ENCODE peak calls at places on chromosomes 7 and 10, in six cellular contexts. X, N, G, M, A and L are unnamed samples.

GRCh38 chr7:42549866-42550485 is 313.0 kb upstream of the GLI3 start:
- DNase-seq in X (no peak), N (no peak), G (no peak), M (no peak), A (no peak), L (no peak)

GRCh38 chr7:3063016-3063753 is 19.5 kb upstream of the CARD11 start:
- DNase-seq in X (peak), N (no peak), G (no peak), M (no peak), A (no peak), L (peak)

GRCh38 chr10:128851726-128852125 is 615.3 kb upstream of the MGMT start:
- DNase-seq in X (no peak), N (no peak), G (no peak), M (no peak), A (no peak), L (no peak)

GRCh38 chr10:67550042-67550441 is 146.0 kb downstream of the CTNNA3 start:
- DNase-seq in X (no peak), N (no peak), G (no peak), M (no peak), A (no peak), L (no peak)

GRCh38 chr7:137331378-137331777 is 12.2 kb downstream of the PTN start:
- DNase-seq in X (no peak), N (no peak), G (no peak), M (no peak), A (no peak), L (no peak)

GRCh38 chr7:79221211-79221610 is 232.3 kb downstream of the MAGI2 start:
- DNase-seq in X (peak), N (no peak), G (no peak), M (no peak), A (no peak), L (no peak)

GRCh38 chr7:117091721-117092120 is 138.4 kb downstream of the ST7 start:
- DNase-seq in X (no peak), N (no peak), G (no peak), M (no peak), A (no peak), L (no peak)

GRCh38 chr10:12583891-12584595 is 234.7 kb downstream of the CAMK1D start:
- DNase-seq in X (no peak), N (no peak), G (no peak), M (no peak), A (no peak), L (no peak)

GRCh38 chr7:32378991-32379390 is 111.2 kb downstream of the LSM5 start:
- DNase-seq in X (no peak), N (no peak), G (no peak), M (no peak), A (no peak), L (no peak)

GRCh38 chr7:66497346-66497745 is 131.3 kb upstream of the KCTD7 start:
- DNase-seq in X (no peak), N (no peak), G (no peak), M (no peak), A (no peak), L (no peak)

GRCh38 chr7:145216876-145217275 is 381.0 kb upstream of the TPK1 start:
- DNase-seq in X (no peak), N (no peak), G (no peak), M (no peak), A (no peak), L (no peak)

GRCh38 chr10:34539533-34540315 is 275.4 kb downstream of the PARD3 start:
- DNase-seq in X (peak), N (no peak), G (peak), M (peak), A (no peak), L (no peak)

GRCh38 chr7:117858731-117859130 is 14.5 kb downstream of the CTTNBP2 start:
- DNase-seq in X (no peak), N (no peak), G (no peak), M (no peak), A (no peak), L (no peak)

GRCh38 chr7:129790136-129790535 is 162.6 kb downstream of the UBE2H start:
- DNase-seq in X (no peak), N (no peak), G (no peak), M (no peak), A (no peak), L (no peak)

GRCh38 chr10:121159670-121160069 is 308.5 kb downstream of the WDR11 start:
- DNase-seq in X (peak), N (no peak), G (no peak), M (no peak), A (no peak), L (no peak)

GRCh38 chr10:121112618-121113384 is 261.6 kb downstream of the WDR11 start:
- DNase-seq in X (no peak), N (no peak), G (no peak), M (no peak), A (no peak), L (no peak)

GRCh38 chr10:48247680-48248079 is 26.8 kb downstream of the FRMPD2 start:
- DNase-seq in X (no peak), N (no peak), G (no peak), M (no peak), A (no peak), L (no peak)

GRCh38 chr10:93991596-93992284 is 2.0 kb upstream of the PLCE1 start:
- DNase-seq in X (no peak), N (peak), G (peak), M (no peak), A (no peak), L (no peak)

GRCh38 chr7:7820939-7821338 is 102.5 kb upstream of the RPA3 start:
- DNase-seq in X (peak), N (no peak), G (no peak), M (no peak), A (peak), L (no peak)

GRCh38 chr7:47227762-47228177 is 354.1 kb downstream of the TNS3 start:
- DNase-seq in X (no peak), N (no peak), G (no peak), M (no peak), A (no peak), L (peak)

GRCh38 chr7:99789441-99790070 is 5.6 kb upstream of the CYP3A4 start:
- DNase-seq in X (no peak), N (no peak), G (no peak), M (no peak), A (no peak), L (no peak)

GRCh38 chr10:24680647-24681475 is 42.8 kb downstream of the ARHGAP21 start:
- DNase-seq in X (no peak), N (no peak), G (no peak), M (no peak), A (no peak), L (no peak)

GRCh38 chr7:150567846-150568245 is 656 bp downstream of the GIMAP4 start:
- DNase-seq in X (no peak), N (no peak), G (no peak), M (no peak), A (no peak), L (no peak)

GRCh38 chr10:61397175-61397986 is 55.8 kb downstream of the TMEM26 start:
- DNase-seq in X (peak), N (no peak), G (no peak), M (no peak), A (peak), L (no peak)

GRCh38 chr10:33055636-33056035 is 97.6 kb upstream of the ITGB1 start:
- DNase-seq in X (no peak), N (no peak), G (no peak), M (no peak), A (no peak), L (no peak)

GRCh38 chr7:35707422-35707821 is 12.5 kb upstream of the HERPUD2 start:
- DNase-seq in X (no peak), N (no peak), G (no peak), M (no peak), A (no peak), L (no peak)
- TF ChIP-seq CTCF in X (no peak), N (no peak), G (no peak), M (no peak), A (no peak), L (no peak)

GRCh38 chr7:158829342-158830210 is at the start of gene ESYT2:
- DNase-seq in X (peak), N (peak), G (peak), M (peak), A (peak), L (peak)
- TF ChIP-seq CTCF in X (peak), N (peak), G (no peak), M (peak), A (peak), L (peak)

DNA sequence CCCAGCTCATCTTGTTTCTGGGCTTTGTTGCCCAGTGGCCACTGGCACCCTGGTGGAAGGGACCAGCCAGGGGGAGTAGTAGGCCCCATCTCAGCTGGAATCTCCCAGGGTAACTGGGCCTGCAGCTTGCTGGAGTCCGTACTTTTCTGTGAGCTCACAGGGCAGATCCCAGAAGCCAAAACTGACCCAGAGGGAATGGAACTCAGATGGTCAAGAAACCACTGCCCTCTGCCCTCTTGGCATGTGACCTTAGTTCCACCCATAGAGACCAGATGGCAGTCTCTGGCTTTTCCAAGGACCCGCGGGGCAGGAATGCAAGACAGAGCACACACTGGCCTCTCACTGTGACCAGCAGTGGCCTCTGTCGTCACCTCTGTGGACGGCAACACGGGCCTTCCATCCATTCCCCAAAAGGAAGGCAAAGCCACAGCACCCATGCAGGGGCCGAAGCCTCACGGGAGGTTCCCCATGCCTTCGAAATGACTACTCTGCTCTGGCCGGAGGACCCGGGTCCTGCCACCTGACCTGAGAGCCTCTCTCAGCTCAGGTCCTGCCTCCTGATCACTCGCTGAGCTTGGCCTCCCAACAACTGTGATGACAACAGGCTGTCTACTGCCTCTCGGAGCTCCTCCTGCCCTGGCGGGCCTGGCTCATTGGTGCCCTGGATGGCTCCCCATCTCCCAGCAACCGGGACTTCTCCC is 30.0 kb downstream of the MYL10 start:
- DNase-seq in X (no peak), N (no peak), G (no peak), M (no peak), A (no peak), L (no peak)
- TF ChIP-seq CTCF in X (no peak), N (no peak), G (no peak), M (no peak), A (no peak), L (no peak)

GRCh38 chr7:55538538-55538937 is 33.8 kb downstream of the VOPP1 start:
- DNase-seq in X (no peak), N (no peak), G (no peak), M (no peak), A (no peak), L (no peak)

GRCh38 chr7:55534916-55535636 is 37.2 kb downstream of the VOPP1 start:
- DNase-seq in X (peak), N (no peak), G (no peak), M (no peak), A (peak), L (peak)

GRCh38 chr7:55537458-55537825 is 34.9 kb downstream of the VOPP1 start:
- DNase-seq in X (no peak), N (no peak), G (no peak), M (no peak), A (no peak), L (no peak)

GRCh38 chr7:55535637-55536016 is 36.7 kb downstream of the VOPP1 start:
- DNase-seq in X (peak), N (no peak), G (no peak), M (no peak), A (no peak), L (no peak)

GRCh38 chr7:55536619-55537457 is 35.5 kb downstream of the VOPP1 start:
- DNase-seq in X (peak), N (no peak), G (no peak), M (no peak), A (no peak), L (no peak)
- TF ChIP-seq CTCF in X (peak), N (no peak), G (no peak), M (no peak), A (peak), L (no peak)

GRCh38 chr7:148485618-148486017 is 104.9 kb upstream of the C7orf33 start:
- DNase-seq in X (peak), N (no peak), G (no peak), M (no peak), A (no peak), L (no peak)
- TF ChIP-seq CTCF in X (peak), N (no peak), G (no peak), M (peak), A (peak), L (no peak)

DNA sequence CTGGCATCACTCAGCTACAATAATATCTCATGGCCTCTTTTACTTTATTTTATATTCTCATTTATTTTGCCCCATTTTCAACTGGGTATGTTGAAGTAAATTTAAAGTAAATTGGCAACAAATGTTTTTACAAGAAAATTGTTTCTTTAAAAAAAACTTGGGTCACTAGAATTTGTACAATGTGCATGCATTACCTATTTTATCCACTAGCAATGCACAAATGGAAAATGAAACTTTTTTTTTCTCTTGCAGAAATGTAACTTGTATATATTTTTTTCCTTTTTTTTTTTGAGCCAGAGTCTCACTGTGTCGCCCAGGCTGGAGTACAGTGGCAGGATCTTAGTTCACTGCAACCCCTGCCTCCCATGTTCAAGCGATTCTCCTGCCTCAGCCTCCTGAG is 10.3 kb upstream of the H2AZ2 start:
- DNase-seq in X (peak), N (no peak), G (no peak), M (no peak), A (peak), L (no peak)
- TF ChIP-seq CTCF in X (peak), N (peak), G (no peak), M (no peak), A (peak), L (no peak)